ENCODE peak calls at places on chromosomes 4 and X, in ten cellular contexts. One of them, this sample, is unnamed.

GRCh38 chr4:13248621-13249298 is 235.4 kb downstream of the RAB28 start:
- DNase-seq in spleen: no peak
- DNase-seq in neural progenitor cell: peak; percentile 32
- DNase-seq in prostate gland: no peak
- DNase-seq in A549: no peak
- DNase-seq in mammary epithelial cell: no peak
- DNase-seq in uterus: no peak
- DNase-seq in adrenal gland: no peak
- DNase-seq in ovary: no peak
- DNase-seq in transverse colon: no peak
- DNase-seq in this sample: no peak

GRCh38 chr4:37793562-37793961 is 32.9 kb upstream of the PGM2 start:
- DNase-seq in spleen: no peak
- DNase-seq in neural progenitor cell: peak; percentile 17
- DNase-seq in prostate gland: no peak
- DNase-seq in A549: peak; percentile 17
- DNase-seq in mammary epithelial cell: peak; percentile 3
- DNase-seq in uterus: no peak
- DNase-seq in adrenal gland: no peak
- DNase-seq in ovary: no peak
- DNase-seq in transverse colon: no peak
- DNase-seq in this sample: peak; percentile 13

GRCh38 chrX:54534271-54534670 is 4.3 kb downstream of the GNL3L start:
- DNase-seq in spleen: no peak
- DNase-seq in neural progenitor cell: no peak
- DNase-seq in prostate gland: no peak
- DNase-seq in A549: no peak
- DNase-seq in mammary epithelial cell: no peak
- DNase-seq in uterus: no peak
- DNase-seq in adrenal gland: no peak
- DNase-seq in ovary: no peak
- DNase-seq in transverse colon: no peak
- DNase-seq in this sample: no peak

GRCh38 chr4:123381996-123382395 is 14.6 kb upstream of the SPRY1 start:
- DNase-seq in spleen: no peak
- DNase-seq in neural progenitor cell: no peak
- DNase-seq in prostate gland: no peak
- DNase-seq in A549: no peak
- DNase-seq in mammary epithelial cell: no peak
- DNase-seq in uterus: no peak
- DNase-seq in adrenal gland: no peak
- DNase-seq in ovary: no peak
- DNase-seq in transverse colon: no peak
- DNase-seq in this sample: no peak

GRCh38 chr4:129641179-129641578 is 545.2 kb downstream of the C4orf33 start:
- DNase-seq in spleen: no peak
- DNase-seq in neural progenitor cell: peak; percentile 51
- DNase-seq in prostate gland: peak; percentile 42
- DNase-seq in A549: peak; percentile 44
- DNase-seq in mammary epithelial cell: peak; percentile 29
- DNase-seq in uterus: peak; percentile 14
- DNase-seq in adrenal gland: peak; percentile 72
- DNase-seq in ovary: no peak
- DNase-seq in transverse colon: peak; percentile 61
- DNase-seq in this sample: peak; percentile 78

GRCh38 chrX:9188117-9188516 is 154.2 kb upstream of the FAM9B start:
- DNase-seq in spleen: no peak
- DNase-seq in neural progenitor cell: no peak
- DNase-seq in prostate gland: no peak
- DNase-seq in A549: no peak
- DNase-seq in mammary epithelial cell: no peak
- DNase-seq in uterus: no peak
- DNase-seq in adrenal gland: no peak
- DNase-seq in ovary: no peak
- DNase-seq in transverse colon: no peak
- DNase-seq in this sample: no peak

GRCh38 chr4:47686294-47686872 is 151.5 kb downstream of the CORIN start:
- DNase-seq in spleen: peak; percentile 76
- DNase-seq in neural progenitor cell: peak; percentile 58
- DNase-seq in prostate gland: peak; percentile 26
- DNase-seq in A549: peak; percentile 44
- DNase-seq in mammary epithelial cell: peak; percentile 28
- DNase-seq in uterus: peak; percentile 24
- DNase-seq in adrenal gland: peak; percentile 45
- DNase-seq in ovary: no peak
- DNase-seq in transverse colon: peak; percentile 57
- DNase-seq in this sample: peak; percentile 51

GRCh38 chr4:158172558-158173258 is at the start of gene GASK1B:
- DNase-seq in spleen: no peak
- DNase-seq in neural progenitor cell: peak; percentile 49
- DNase-seq in prostate gland: peak; percentile 20
- DNase-seq in A549: peak; percentile 53
- DNase-seq in mammary epithelial cell: peak; percentile 42
- DNase-seq in uterus: peak; percentile 67
- DNase-seq in adrenal gland: peak; percentile 81
- DNase-seq in ovary: peak; percentile 40
- DNase-seq in transverse colon: peak; percentile 50
- DNase-seq in this sample: peak; percentile 59

GRCh38 chrX:138710866-138711331 is 618 bp downstream of the FGF13 start:
- DNase-seq in spleen: peak; percentile 75
- DNase-seq in neural progenitor cell: peak; percentile 57
- DNase-seq in prostate gland: no peak
- DNase-seq in A549: no peak
- DNase-seq in mammary epithelial cell: no peak
- DNase-seq in uterus: peak; percentile 11
- DNase-seq in adrenal gland: no peak
- DNase-seq in ovary: peak; percentile 8
- DNase-seq in transverse colon: no peak
- DNase-seq in this sample: no peak

GRCh38 chrX:138709886-138710285 is 1.6 kb downstream of the FGF13 start:
- DNase-seq in spleen: no peak
- DNase-seq in neural progenitor cell: peak; percentile 36
- DNase-seq in prostate gland: no peak
- DNase-seq in A549: no peak
- DNase-seq in mammary epithelial cell: no peak
- DNase-seq in uterus: no peak
- DNase-seq in adrenal gland: no peak
- DNase-seq in ovary: no peak
- DNase-seq in transverse colon: no peak
- DNase-seq in this sample: no peak

GRCh38 chrX:138708268-138708667 is 3.2 kb downstream of the FGF13 start:
- DNase-seq in spleen: no peak
- DNase-seq in neural progenitor cell: no peak
- DNase-seq in prostate gland: no peak
- DNase-seq in A549: no peak
- DNase-seq in mammary epithelial cell: no peak
- DNase-seq in uterus: no peak
- DNase-seq in adrenal gland: no peak
- DNase-seq in ovary: no peak
- DNase-seq in transverse colon: no peak
- DNase-seq in this sample: no peak

GRCh38 chrX:138710311-138710791 is 1.2 kb downstream of the FGF13 start:
- DNase-seq in spleen: peak; percentile 74
- DNase-seq in neural progenitor cell: peak; percentile 19
- DNase-seq in prostate gland: peak; percentile 3
- DNase-seq in A549: peak; percentile 0
- DNase-seq in mammary epithelial cell: no peak
- DNase-seq in uterus: no peak
- DNase-seq in adrenal gland: no peak
- DNase-seq in ovary: peak; percentile 7
- DNase-seq in transverse colon: no peak
- DNase-seq in this sample: no peak

DNA sequence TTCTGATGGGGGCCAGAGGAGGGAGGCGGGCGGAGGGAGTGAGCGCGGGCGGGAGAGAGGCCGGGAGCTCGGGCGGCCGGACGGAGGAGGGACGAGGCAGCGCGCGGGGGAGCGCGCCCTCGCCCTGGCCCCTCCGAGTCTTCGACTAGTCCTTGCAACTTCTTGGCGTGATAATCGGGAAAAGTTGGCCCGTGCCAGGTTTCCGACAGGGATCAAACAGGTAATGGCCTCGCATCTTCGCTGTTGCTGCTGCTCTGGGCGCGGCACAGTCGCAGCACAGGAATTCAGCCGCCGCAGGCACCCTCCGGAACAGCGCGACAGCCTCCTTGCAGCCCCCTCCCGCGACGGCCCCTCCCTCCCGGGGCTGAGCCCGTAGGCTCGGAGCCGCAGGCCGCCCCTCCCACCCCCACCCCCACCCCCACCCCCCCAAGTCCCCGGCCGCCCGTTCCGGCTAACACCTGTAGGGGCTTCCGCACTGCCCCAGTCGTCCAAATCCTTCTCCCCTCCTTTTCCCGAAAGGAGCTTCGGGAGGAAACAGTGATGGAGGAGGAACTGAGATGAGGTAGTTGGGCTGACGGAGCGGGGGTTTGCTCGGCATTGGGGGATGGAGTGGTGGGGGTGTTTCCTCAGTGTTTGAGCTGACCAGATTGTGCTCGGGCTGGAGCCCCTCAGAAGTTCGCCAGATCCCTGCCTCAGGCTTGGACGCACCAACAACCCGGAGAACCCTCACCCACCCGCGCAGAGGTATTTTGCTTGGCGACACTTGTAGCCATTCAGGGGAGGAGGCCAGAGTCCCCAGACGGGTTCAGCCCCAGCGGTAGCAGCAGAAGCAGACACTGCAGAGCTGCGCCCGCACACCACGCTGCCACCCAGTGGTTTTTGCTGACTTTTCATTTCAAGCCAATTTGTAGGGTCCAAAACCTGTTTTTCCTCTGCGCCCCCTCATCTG is at the start of gene FGF13:
- DNase-seq in spleen: peak; percentile 78
- DNase-seq in neural progenitor cell: peak; percentile 79
- DNase-seq in prostate gland: peak; percentile 26
- DNase-seq in A549: peak; percentile 24
- DNase-seq in mammary epithelial cell: no peak
- DNase-seq in uterus: peak; percentile 25
- DNase-seq in adrenal gland: no peak
- DNase-seq in ovary: peak; percentile 25
- DNase-seq in transverse colon: peak; percentile 7
- DNase-seq in this sample: peak; percentile 24
- TF ChIP-seq CTCF in spleen: no peak
- TF ChIP-seq CTCF in neural progenitor cell: peak; percentile 48
- TF ChIP-seq CTCF in prostate gland: no peak
- TF ChIP-seq CTCF in A549: no peak
- TF ChIP-seq CTCF in mammary epithelial cell: no peak
- TF ChIP-seq CTCF in uterus: peak; percentile 18
- TF ChIP-seq CTCF in adrenal gland: no peak
- TF ChIP-seq CTCF in ovary: no peak
- TF ChIP-seq CTCF in transverse colon: no peak
- TF ChIP-seq CTCF in this sample: no peak

DNA sequence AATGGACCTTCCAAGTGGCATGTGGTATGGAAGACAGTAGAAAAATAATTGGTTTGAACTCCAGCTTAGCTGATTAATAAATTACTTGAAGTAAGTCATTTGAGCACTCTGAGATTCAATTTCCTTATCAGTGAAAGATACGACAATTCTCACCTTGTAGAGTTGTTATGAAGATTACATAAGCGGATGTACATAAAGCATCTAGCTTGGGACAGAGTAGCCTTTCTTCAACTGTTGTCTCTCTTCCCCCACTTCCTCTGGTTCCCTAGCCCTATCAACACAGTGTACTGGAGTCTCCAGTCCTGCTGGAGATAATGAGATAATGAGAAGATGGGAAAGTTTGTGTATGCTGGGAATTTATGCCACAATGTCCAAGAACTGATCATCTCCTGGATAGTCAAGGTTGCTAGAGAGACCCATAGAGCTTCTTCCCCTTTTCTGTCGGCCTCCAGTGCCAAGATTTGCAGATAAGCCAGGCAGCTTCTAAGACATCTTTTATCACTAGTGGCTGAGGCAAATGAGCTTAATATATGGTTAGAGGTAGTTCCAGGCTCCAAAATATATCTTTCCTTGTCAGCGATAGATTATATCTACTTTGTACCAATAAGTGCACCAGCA is 33.9 kb downstream of the VSIG4 start:
- DNase-seq in spleen: no peak
- DNase-seq in neural progenitor cell: no peak
- DNase-seq in prostate gland: no peak
- DNase-seq in A549: no peak
- DNase-seq in mammary epithelial cell: no peak
- DNase-seq in uterus: no peak
- DNase-seq in adrenal gland: no peak
- DNase-seq in ovary: no peak
- DNase-seq in transverse colon: no peak
- DNase-seq in this sample: no peak
- H3K27ac ChIP-seq in spleen: peak overlapping the region; percentile 46
- H3K27ac ChIP-seq in neural progenitor cell: no peak overlapping the region
- H3K27ac ChIP-seq in prostate gland: no peak overlapping the region
- H3K27ac ChIP-seq in A549: no peak overlapping the region
- H3K27ac ChIP-seq in mammary epithelial cell: no peak overlapping the region
- H3K27ac ChIP-seq in uterus: no peak overlapping the region
- H3K27ac ChIP-seq in adrenal gland: no peak overlapping the region
- H3K27ac ChIP-seq in ovary: no peak overlapping the region
- H3K27ac ChIP-seq in transverse colon: no peak overlapping the region
- H3K27ac ChIP-seq in this sample: no peak overlapping the region

GRCh38 chr4:173170210-173170778 is 1.7 kb downstream of the GALNT7 start:
- DNase-seq in spleen: no peak
- DNase-seq in neural progenitor cell: no peak
- DNase-seq in prostate gland: no peak
- DNase-seq in A549: no peak
- DNase-seq in mammary epithelial cell: no peak
- DNase-seq in uterus: no peak
- DNase-seq in adrenal gland: no peak
- DNase-seq in ovary: no peak
- DNase-seq in transverse colon: no peak
- DNase-seq in this sample: no peak

GRCh38 chr4:173171987-173172386 is 3.4 kb downstream of the GALNT7 start:
- DNase-seq in spleen: no peak
- DNase-seq in neural progenitor cell: no peak
- DNase-seq in prostate gland: no peak
- DNase-seq in A549: no peak
- DNase-seq in mammary epithelial cell: no peak
- DNase-seq in uterus: no peak
- DNase-seq in adrenal gland: no peak
- DNase-seq in ovary: no peak
- DNase-seq in transverse colon: no peak
- DNase-seq in this sample: no peak

GRCh38 chr4:173169178-173169427 is 492 bp downstream of the GALNT7 start:
- DNase-seq in spleen: no peak
- DNase-seq in neural progenitor cell: peak; percentile 70
- DNase-seq in prostate gland: peak; percentile 14
- DNase-seq in A549: no peak
- DNase-seq in mammary epithelial cell: no peak
- DNase-seq in uterus: no peak
- DNase-seq in adrenal gland: no peak
- DNase-seq in ovary: no peak
- DNase-seq in transverse colon: no peak
- DNase-seq in this sample: no peak

GRCh38 chr4:173169428-173170209 is 1.0 kb downstream of the GALNT7 start:
- DNase-seq in spleen: peak; percentile 95
- DNase-seq in neural progenitor cell: peak; percentile 87
- DNase-seq in prostate gland: peak; percentile 28
- DNase-seq in A549: peak; percentile 65
- DNase-seq in mammary epithelial cell: peak; percentile 56
- DNase-seq in uterus: peak; percentile 62
- DNase-seq in adrenal gland: peak; percentile 62
- DNase-seq in ovary: peak; percentile 66
- DNase-seq in transverse colon: peak; percentile 62
- DNase-seq in this sample: peak; percentile 43

GRCh38 chr4:173171098-173171497 is 2.5 kb downstream of the GALNT7 start:
- DNase-seq in spleen: no peak
- DNase-seq in neural progenitor cell: peak; percentile 45
- DNase-seq in prostate gland: no peak
- DNase-seq in A549: peak; percentile 38
- DNase-seq in mammary epithelial cell: peak; percentile 42
- DNase-seq in uterus: no peak
- DNase-seq in adrenal gland: no peak
- DNase-seq in ovary: no peak
- DNase-seq in transverse colon: no peak
- DNase-seq in this sample: no peak
- TF ChIP-seq CTCF in spleen: no peak
- TF ChIP-seq CTCF in neural progenitor cell: peak; percentile 38
- TF ChIP-seq CTCF in prostate gland: no peak
- TF ChIP-seq CTCF in A549: peak; percentile 26
- TF ChIP-seq CTCF in mammary epithelial cell: peak; percentile 9
- TF ChIP-seq CTCF in uterus: peak; percentile 20
- TF ChIP-seq CTCF in adrenal gland: no peak
- TF ChIP-seq CTCF in ovary: no peak
- TF ChIP-seq CTCF in transverse colon: peak; percentile 36
- TF ChIP-seq CTCF in this sample: peak; percentile 34

GRCh38 chr4:139316733-139317132 is 14.5 kb upstream of the NDUFC1 start:
- DNase-seq in spleen: no peak
- DNase-seq in neural progenitor cell: no peak
- DNase-seq in prostate gland: no peak
- DNase-seq in A549: no peak
- DNase-seq in mammary epithelial cell: no peak
- DNase-seq in uterus: no peak
- DNase-seq in adrenal gland: no peak
- DNase-seq in ovary: no peak
- DNase-seq in transverse colon: no peak
- DNase-seq in this sample: no peak

GRCh38 chr4:139319571-139319970 is 17.3 kb upstream of the NDUFC1 start:
- DNase-seq in spleen: no peak
- DNase-seq in neural progenitor cell: no peak
- DNase-seq in prostate gland: no peak
- DNase-seq in A549: no peak
- DNase-seq in mammary epithelial cell: no peak
- DNase-seq in uterus: no peak
- DNase-seq in adrenal gland: no peak
- DNase-seq in ovary: no peak
- DNase-seq in transverse colon: no peak
- DNase-seq in this sample: no peak

GRCh38 chr4:139315221-139315675 is 13.0 kb upstream of the NDUFC1 start:
- DNase-seq in spleen: no peak
- DNase-seq in neural progenitor cell: peak; percentile 23
- DNase-seq in prostate gland: no peak
- DNase-seq in A549: no peak
- DNase-seq in mammary epithelial cell: no peak
- DNase-seq in uterus: no peak
- DNase-seq in adrenal gland: peak; percentile 48
- DNase-seq in ovary: no peak
- DNase-seq in transverse colon: no peak
- DNase-seq in this sample: no peak

GRCh38 chr4:139314047-139314800 is 11.9 kb upstream of the NDUFC1 start:
- DNase-seq in spleen: no peak
- DNase-seq in neural progenitor cell: peak; percentile 40
- DNase-seq in prostate gland: no peak
- DNase-seq in A549: no peak
- DNase-seq in mammary epithelial cell: no peak
- DNase-seq in uterus: no peak
- DNase-seq in adrenal gland: no peak
- DNase-seq in ovary: no peak
- DNase-seq in transverse colon: no peak
- DNase-seq in this sample: no peak

DNA sequence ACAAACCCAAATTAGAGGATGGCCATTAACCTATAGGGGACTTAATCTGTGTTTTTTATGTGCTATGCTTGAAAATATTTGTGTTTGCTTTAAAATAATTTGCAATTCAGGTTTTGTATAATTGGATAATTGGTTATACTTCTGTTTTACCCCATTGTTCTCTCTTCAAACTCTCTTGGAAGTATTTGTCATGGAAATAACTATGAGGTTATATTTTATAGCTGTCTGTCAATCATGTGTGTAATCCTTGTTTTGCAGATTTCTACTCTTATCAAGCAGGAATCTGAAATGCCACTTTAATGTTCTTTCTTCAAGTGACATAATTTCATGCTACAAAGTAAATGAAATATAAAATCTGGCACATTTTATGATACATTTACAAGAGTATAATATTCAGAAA is 15.4 kb upstream of the NDUFC1 start:
- DNase-seq in spleen: no peak
- DNase-seq in neural progenitor cell: no peak
- DNase-seq in prostate gland: no peak
- DNase-seq in A549: no peak
- DNase-seq in mammary epithelial cell: no peak
- DNase-seq in uterus: no peak
- DNase-seq in adrenal gland: no peak
- DNase-seq in ovary: no peak
- DNase-seq in transverse colon: no peak
- DNase-seq in this sample: no peak
- H3K27ac ChIP-seq in spleen: no peak overlapping the region
- H3K27ac ChIP-seq in neural progenitor cell: no peak overlapping the region
- H3K27ac ChIP-seq in prostate gland: no peak overlapping the region
- H3K27ac ChIP-seq in A549: no peak overlapping the region
- H3K27ac ChIP-seq in mammary epithelial cell: no peak overlapping the region
- H3K27ac ChIP-seq in uterus: no peak overlapping the region
- H3K27ac ChIP-seq in adrenal gland: no peak overlapping the region
- H3K27ac ChIP-seq in ovary: no peak overlapping the region
- H3K27ac ChIP-seq in transverse colon: no peak overlapping the region
- H3K27ac ChIP-seq in this sample: no peak overlapping the region